ENCODE peak calls at places on chromosomes 11 and 22, in seven cellular contexts. One of them, this sample, is unnamed.

GRCh38 chr11:119894916-119895315 is 165.9 kb upstream of the NECTIN1 start:
- DNase-seq in Right ventricle myocardium inferior: no peak
- DNase-seq in CD4-positive, alpha-beta T cell: no peak
- DNase-seq in ureter: no peak
- DNase-seq in HFFc6: no peak
- DNase-seq in T follicular helper cell: no peak
- DNase-seq in OCI-LY7: no peak
- DNase-seq in this sample: no peak

GRCh38 chr11:69004411-69005182 is 8.4 kb downstream of the MRGPRF start:
- DNase-seq in Right ventricle myocardium inferior: no peak
- DNase-seq in CD4-positive, alpha-beta T cell: no peak
- DNase-seq in ureter: peak; percentile 43
- DNase-seq in HFFc6: no peak
- DNase-seq in T follicular helper cell: no peak
- DNase-seq in OCI-LY7: no peak
- DNase-seq in this sample: no peak

GRCh38 chr11:33892906-33893594 is 1.2 kb upstream of the LMO2 start:
- DNase-seq in Right ventricle myocardium inferior: no peak
- DNase-seq in CD4-positive, alpha-beta T cell: no peak
- DNase-seq in ureter: no peak
- DNase-seq in HFFc6: no peak
- DNase-seq in T follicular helper cell: no peak
- DNase-seq in OCI-LY7: no peak
- DNase-seq in this sample: no peak

GRCh38 chr11:43316451-43316850 is 4.7 kb downstream of the API5 start:
- DNase-seq in Right ventricle myocardium inferior: no peak
- DNase-seq in CD4-positive, alpha-beta T cell: no peak
- DNase-seq in ureter: no peak
- DNase-seq in HFFc6: no peak
- DNase-seq in T follicular helper cell: no peak
- DNase-seq in OCI-LY7: no peak
- DNase-seq in this sample: no peak

GRCh38 chr11:73249304-73249703 is 22.8 kb upstream of the P2RY6 start:
- DNase-seq in Right ventricle myocardium inferior: no peak
- DNase-seq in CD4-positive, alpha-beta T cell: no peak
- DNase-seq in ureter: no peak
- DNase-seq in HFFc6: no peak
- DNase-seq in T follicular helper cell: no peak
- DNase-seq in OCI-LY7: peak; percentile 12
- DNase-seq in this sample: no peak

GRCh38 chr22:17742528-17742902 is 31.8 kb downstream of the BID start:
- DNase-seq in Right ventricle myocardium inferior: peak; percentile 74
- DNase-seq in CD4-positive, alpha-beta T cell: peak; percentile 73
- DNase-seq in ureter: no peak
- DNase-seq in HFFc6: peak; percentile 43
- DNase-seq in T follicular helper cell: peak; percentile 49
- DNase-seq in OCI-LY7: peak; percentile 87
- DNase-seq in this sample: peak; percentile 51

GRCh38 chr11:65633390-65634139 is 4.3 kb upstream of the SIPA1 start:
- DNase-seq in Right ventricle myocardium inferior: no peak
- DNase-seq in CD4-positive, alpha-beta T cell: no peak
- DNase-seq in ureter: no peak
- DNase-seq in HFFc6: no peak
- DNase-seq in T follicular helper cell: no peak
- DNase-seq in OCI-LY7: no peak
- DNase-seq in this sample: no peak

GRCh38 chr11:120057595-120058581 is 80.0 kb downstream of the TRIM29 start:
- DNase-seq in Right ventricle myocardium inferior: no peak
- DNase-seq in CD4-positive, alpha-beta T cell: no peak
- DNase-seq in ureter: peak; percentile 42
- DNase-seq in HFFc6: no peak
- DNase-seq in T follicular helper cell: no peak
- DNase-seq in OCI-LY7: no peak
- DNase-seq in this sample: no peak

GRCh38 chr22:19597399-19597735 is 73.2 kb upstream of the CLDN5 start:
- DNase-seq in Right ventricle myocardium inferior: no peak
- DNase-seq in CD4-positive, alpha-beta T cell: peak; percentile 50
- DNase-seq in ureter: no peak
- DNase-seq in HFFc6: no peak
- DNase-seq in T follicular helper cell: peak; percentile 41
- DNase-seq in OCI-LY7: peak; percentile 90
- DNase-seq in this sample: peak; percentile 71

GRCh38 chr11:83306385-83307080 is 20.4 kb upstream of the CCDC90B start:
- DNase-seq in Right ventricle myocardium inferior: no peak
- DNase-seq in CD4-positive, alpha-beta T cell: no peak
- DNase-seq in ureter: no peak
- DNase-seq in HFFc6: no peak
- DNase-seq in T follicular helper cell: no peak
- DNase-seq in OCI-LY7: no peak
- DNase-seq in this sample: no peak

GRCh38 chr22:22428222-22429098 is 80.1 kb downstream of the ZNF280B start:
- DNase-seq in Right ventricle myocardium inferior: no peak
- DNase-seq in CD4-positive, alpha-beta T cell: no peak
- DNase-seq in ureter: no peak
- DNase-seq in HFFc6: no peak
- DNase-seq in T follicular helper cell: no peak
- DNase-seq in OCI-LY7: no peak
- DNase-seq in this sample: no peak

GRCh38 chr11:134369656-134370525 is 38.1 kb downstream of the GLB1L2 start:
- DNase-seq in Right ventricle myocardium inferior: no peak
- DNase-seq in CD4-positive, alpha-beta T cell: no peak
- DNase-seq in ureter: no peak
- DNase-seq in HFFc6: no peak
- DNase-seq in T follicular helper cell: no peak
- DNase-seq in OCI-LY7: no peak
- DNase-seq in this sample: no peak

GRCh38 chr11:43853766-43854165 is 26.9 kb upstream of the ALKBH3 start:
- DNase-seq in Right ventricle myocardium inferior: no peak
- DNase-seq in CD4-positive, alpha-beta T cell: no peak
- DNase-seq in ureter: no peak
- DNase-seq in HFFc6: no peak
- DNase-seq in T follicular helper cell: no peak
- DNase-seq in OCI-LY7: no peak
- DNase-seq in this sample: no peak

GRCh38 chr11:830295-831131 is 2.2 kb upstream of the CD151 start:
- DNase-seq in Right ventricle myocardium inferior: peak; percentile 87
- DNase-seq in CD4-positive, alpha-beta T cell: peak; percentile 60
- DNase-seq in ureter: peak; percentile 80
- DNase-seq in HFFc6: peak; percentile 47
- DNase-seq in T follicular helper cell: peak; percentile 33
- DNase-seq in OCI-LY7: peak; percentile 48
- DNase-seq in this sample: peak; percentile 61

GRCh38 chr11:74462009-74462408 is 5.3 kb downstream of the KCNE3 start:
- DNase-seq in Right ventricle myocardium inferior: peak; percentile 94
- DNase-seq in CD4-positive, alpha-beta T cell: no peak
- DNase-seq in ureter: peak; percentile 80
- DNase-seq in HFFc6: no peak
- DNase-seq in T follicular helper cell: no peak
- DNase-seq in OCI-LY7: no peak
- DNase-seq in this sample: no peak

GRCh38 chr11:92393218-92393617 is 168.6 kb downstream of the FAT3 start:
- DNase-seq in Right ventricle myocardium inferior: no peak
- DNase-seq in CD4-positive, alpha-beta T cell: no peak
- DNase-seq in ureter: no peak
- DNase-seq in HFFc6: no peak
- DNase-seq in T follicular helper cell: no peak
- DNase-seq in OCI-LY7: no peak
- DNase-seq in this sample: no peak

GRCh38 chr11:76579047-76579751 is 91.3 kb downstream of the LRRC32 start:
- DNase-seq in Right ventricle myocardium inferior: peak; percentile 72
- DNase-seq in CD4-positive, alpha-beta T cell: no peak
- DNase-seq in ureter: no peak
- DNase-seq in HFFc6: no peak
- DNase-seq in T follicular helper cell: no peak
- DNase-seq in OCI-LY7: peak; percentile 41
- DNase-seq in this sample: no peak

GRCh38 chr11:126914166-126914565 is 86.4 kb downstream of the KIRREL3 start:
- DNase-seq in Right ventricle myocardium inferior: no peak
- DNase-seq in CD4-positive, alpha-beta T cell: no peak
- DNase-seq in ureter: no peak
- DNase-seq in HFFc6: no peak
- DNase-seq in T follicular helper cell: no peak
- DNase-seq in OCI-LY7: no peak
- DNase-seq in this sample: no peak

GRCh38 chr11:12005476-12005875 is 3.0 kb downstream of the DKK3 start:
- DNase-seq in Right ventricle myocardium inferior: no peak
- DNase-seq in CD4-positive, alpha-beta T cell: no peak
- DNase-seq in ureter: no peak
- DNase-seq in HFFc6: peak; percentile 63
- DNase-seq in T follicular helper cell: no peak
- DNase-seq in OCI-LY7: no peak
- DNase-seq in this sample: no peak

GRCh38 chr11:116909245-116909644 is 71.8 kb upstream of the APOA1 start:
- DNase-seq in Right ventricle myocardium inferior: no peak
- DNase-seq in CD4-positive, alpha-beta T cell: no peak
- DNase-seq in ureter: no peak
- DNase-seq in HFFc6: no peak
- DNase-seq in T follicular helper cell: no peak
- DNase-seq in OCI-LY7: no peak
- DNase-seq in this sample: no peak

GRCh38 chr11:121418625-121419114 is 33.4 kb upstream of the SORL1 start:
- DNase-seq in Right ventricle myocardium inferior: peak; percentile 72
- DNase-seq in CD4-positive, alpha-beta T cell: no peak
- DNase-seq in ureter: no peak
- DNase-seq in HFFc6: no peak
- DNase-seq in T follicular helper cell: peak; percentile 44
- DNase-seq in OCI-LY7: peak; percentile 94
- DNase-seq in this sample: peak; percentile 80

GRCh38 chr11:69443138-69443967 is 38.1 kb upstream of the LINC01488 start:
- DNase-seq in Right ventricle myocardium inferior: peak; percentile 95
- DNase-seq in CD4-positive, alpha-beta T cell: peak; percentile 69
- DNase-seq in ureter: peak; percentile 90
- DNase-seq in HFFc6: peak; percentile 95
- DNase-seq in T follicular helper cell: peak; percentile 18
- DNase-seq in OCI-LY7: no peak
- DNase-seq in this sample: peak; percentile 56

GRCh38 chr11:98798333-98798732 is 222.4 kb upstream of the CNTN5 start:
- DNase-seq in Right ventricle myocardium inferior: no peak
- DNase-seq in CD4-positive, alpha-beta T cell: no peak
- DNase-seq in ureter: no peak
- DNase-seq in HFFc6: no peak
- DNase-seq in T follicular helper cell: no peak
- DNase-seq in OCI-LY7: no peak
- DNase-seq in this sample: no peak

GRCh38 chr11:606245-606644 is 9.5 kb downstream of the IRF7 start:
- DNase-seq in Right ventricle myocardium inferior: no peak
- DNase-seq in CD4-positive, alpha-beta T cell: no peak
- DNase-seq in ureter: no peak
- DNase-seq in HFFc6: no peak
- DNase-seq in T follicular helper cell: no peak
- DNase-seq in OCI-LY7: no peak
- DNase-seq in this sample: no peak

This sample was measured in CD4-positive, alpha-beta memory T cell.